ENCODE peak calls at places on chromosome 1, in ten cellular contexts. N is amniotic stem cell; Z is activated T-helper 1 cell treated with anti-CD3 and anti-CD28 coated beads, Interleukin-2, amount 50 U/mL, for 16 hours; X is kidney epithelial cell; U is stimulated activated CD4-positive, alpha-beta T cell treated with anti-CD3 and anti-CD28 coated beads, Interleukin-1b, Interleukin-23, amount 100 ng/mL, for 4 hours; O is activated CD8-positive, alpha-beta memory T cell treated with anti-CD3 and anti-CD28 coated beads, Interleukin-2, amount 50 U/mL, for 4 hours; A is kidney tubule cell; D is COR-L47; W is NCI-H2029; F is H54. T is an unnamed sample.

GRCh38 chr1:24123611-24124010 is 11.7 kb upstream of the MYOM3 start:
- DNase-seq in X (no peak), A (no peak), F (no peak), W (no peak), Z (no peak), U (no peak), O (no peak), D (no peak), N (no peak), T (no peak)

GRCh38 chr1:100785399-100786082 is 66.0 kb downstream of the VCAM1 start:
- DNase-seq in U (no peak), O (no peak), Z (no peak), A (no peak), D (no peak), F (no peak), N (no peak), X (no peak), W (no peak), T (no peak)

GRCh38 chr1:201279313-201279712 is 4.0 kb upstream of the PKP1 start:
- DNase-seq in N (no peak), A (no peak), X (no peak), D (no peak), U (no peak), O (no peak), F (no peak), W (no peak), Z (no peak), T (no peak)

GRCh38 chr1:202498542-202498941 is 150.0 kb downstream of the PPP1R12B start:
- DNase-seq in W (no peak), U (no peak), F (no peak), N (peak; percentile 33), A (no peak), Z (no peak), X (no peak), O (no peak), D (no peak), T (no peak)

GRCh38 chr1:30358510-30358909 is 364.9 kb downstream of the MATN1 start:
- DNase-seq in X (no peak), F (no peak), Z (no peak), O (no peak), W (no peak), N (no peak), U (no peak), A (no peak), D (no peak), T (no peak)

GRCh38 chr1:163173121-163173520 is 29.6 kb downstream of the RGS5 start:
- DNase-seq in D (no peak), N (no peak), X (no peak), W (no peak), A (peak; percentile 65), F (no peak), U (no peak), Z (no peak), O (no peak), T (no peak)

GRCh38 chr1:246067432-246068021 is 439.6 kb downstream of the SMYD3 start:
- DNase-seq in X (no peak), W (no peak), N (no peak), F (no peak), O (no peak), Z (no peak), D (no peak), A (no peak), U (no peak), T (no peak)

GRCh38 chr1:93304716-93305138 is 41.0 kb upstream of the DR1 start:
- DNase-seq in A (peak; percentile 63), Z (no peak), N (peak; percentile 81), F (peak; percentile 13), U (peak; percentile 0), D (peak; percentile 35), O (peak; percentile 42), X (peak; percentile 29), W (peak; percentile 45), T (peak; percentile 28)

GRCh38 chr1:93670141-93670540 is 11.5 kb downstream of the BCAR3 start:
- DNase-seq in F (peak; percentile 47), X (no peak), D (no peak), Z (no peak), A (peak; percentile 86), N (no peak), O (no peak), W (peak; percentile 58), U (no peak), T (no peak)

GRCh38 chr1:36508257-36508656 is 25.5 kb upstream of the CSF3R start:
- DNase-seq in Z (no peak), D (no peak), U (no peak), X (no peak), A (no peak), W (no peak), F (no peak), N (no peak), O (no peak), T (no peak)

GRCh38 chr1:9239622-9240401 is 5.2 kb downstream of the H6PD start:
- DNase-seq in X (no peak), N (peak; percentile 40), A (peak; percentile 67), O (peak; percentile 40), D (no peak), W (no peak), F (peak; percentile 61), Z (no peak), U (no peak), T (no peak)

GRCh38 chr1:175536369-175536768 is 207.0 kb downstream of the TNR start:
- DNase-seq in X (no peak), W (no peak), U (no peak), Z (no peak), A (peak; percentile 55), D (no peak), O (no peak), N (no peak), F (no peak), T (no peak)

GRCh38 chr1:232029297-232029696 is 402.7 kb downstream of the DISC1 start:
- DNase-seq in D (peak; percentile 9), N (no peak), W (no peak), A (no peak), U (no peak), Z (no peak), X (no peak), F (no peak), O (no peak), T (no peak)

GRCh38 chr1:53733975-53734649 is 4.9 kb downstream of the GLIS1 start:
- DNase-seq in X (no peak), U (no peak), Z (no peak), A (peak; percentile 63), O (no peak), D (no peak), F (peak; percentile 38), N (no peak), W (no peak), T (peak; percentile 79)

GRCh38 chr1:151401860-151402259 is 2.5 kb downstream of the PSMB4 start:
- DNase-seq in N (no peak), W (no peak), F (no peak), X (no peak), O (no peak), A (no peak), Z (no peak), U (no peak), D (no peak), T (no peak)

GRCh38 chr1:19460535-19461351 is 24.6 kb downstream of the CAPZB start:
- DNase-seq in W (no peak), U (no peak), N (no peak), Z (no peak), O (no peak), F (no peak), X (no peak), D (no peak), A (no peak), T (no peak)

GRCh38 chr1:30757196-30757949 is at the start of gene LAPTM5:
- DNase-seq in O (peak; percentile 60), D (no peak), X (no peak), U (no peak), Z (peak; percentile 28), N (no peak), A (no peak), F (no peak), W (no peak), T (no peak)

GRCh38 chr1:165773324-165773965 is 4.8 kb upstream of the TMCO1 start:
- DNase-seq in O (no peak), X (peak; percentile 61), Z (no peak), W (no peak), N (peak; percentile 51), A (peak; percentile 94), U (no peak), D (no peak), F (peak; percentile 12), T (peak; percentile 90)

GRCh38 chr1:84442256-84442655 is 36.8 kb upstream of the RPF1 start:
- DNase-seq in U (no peak), O (no peak), N (peak; percentile 70), D (peak; percentile 28), W (no peak), X (peak; percentile 58), A (peak; percentile 82), Z (no peak), F (peak; percentile 34), T (peak; percentile 72)

GRCh38 chr1:90616395-90616794 is 100.7 kb downstream of the BARHL2 start:
- DNase-seq in W (no peak), X (no peak), U (no peak), D (peak; percentile 18), O (no peak), N (no peak), A (peak; percentile 11), Z (no peak), F (no peak), T (no peak)

GRCh38 chr1:167862432-167863076 is 51.4 kb downstream of the ADCY10 start:
- DNase-seq in O (no peak), X (no peak), D (no peak), Z (no peak), A (peak; percentile 53), N (no peak), F (no peak), W (no peak), U (no peak), T (no peak)

GRCh38 chr1:116494351-116494692 is 76.5 kb downstream of the CD58 start:
- DNase-seq in A (no peak), U (no peak), O (no peak), W (no peak), D (no peak), X (no peak), N (peak; percentile 20), Z (no peak), F (no peak), T (no peak)

GRCh38 chr1:76006234-76006633 is 68.3 kb upstream of the ST6GALNAC3 start:
- DNase-seq in W (no peak), Z (no peak), U (no peak), A (no peak), D (no peak), O (no peak), F (no peak), N (peak; percentile 26), X (no peak), T (no peak)

GRCh38 chr1:232627645-232628334 is 2.1 kb downstream of the SIPA1L2 start:
- DNase-seq in D (peak; percentile 82), N (no peak), U (no peak), W (peak; percentile 70), F (peak; percentile 24), Z (no peak), X (no peak), O (no peak), A (peak; percentile 79), T (no peak)

GRCh38 chr1:33349081-33349759 is 28.3 kb upstream of the A3GALT2 start:
- DNase-seq in X (no peak), Z (peak; percentile 14), A (no peak), D (peak; percentile 31), O (peak; percentile 47), F (peak; percentile 49), U (peak; percentile 33), W (no peak), N (no peak), T (no peak)

GRCh38 chr1:245983294-245983967 is 523.6 kb downstream of the SMYD3 start:
- DNase-seq in D (no peak), Z (no peak), U (no peak), N (no peak), X (no peak), W (no peak), A (no peak), O (no peak), F (no peak), T (no peak)

GRCh38 chr1:219772265-219773036 is 155.9 kb downstream of the SLC30A10 start:
- DNase-seq in X (no peak), A (peak; percentile 34), W (no peak), D (no peak), N (no peak), F (no peak), O (no peak), Z (no peak), U (no peak), T (no peak)

GRCh38 chr1:107141491-107142369 is 891 bp downstream of the NTNG1 start:
- DNase-seq in D (peak; percentile 47), U (peak; percentile 5), N (peak; percentile 37), F (peak; percentile 13), W (peak; percentile 4), X (no peak), Z (no peak), A (peak; percentile 80), O (peak; percentile 18), T (no peak)